ENCODE peak calls at places on chromosomes 2 and 18, in four cellular contexts. R is CD4-positive, alpha-beta T cell; B is HuH-7.5; O is kidney tubule cell. N is an unnamed sample.

GRCh38 chr2:185628985-185629384 is 109.6 kb upstream of the FSIP2 start:
- DNase-seq in R (no peak), B (no peak), O (no peak), N (no peak)

GRCh38 chr2:238863231-238863630 is 15.3 kb downstream of the TWIST2 start:
- DNase-seq in R (no peak), B (no peak), O (no peak), N (no peak)

GRCh38 chr18:21820811-21821143 is 80.2 kb downstream of the MIB1 start:
- DNase-seq in R (no peak), B (no peak), O (no peak), N (no peak)

GRCh38 chr2:37344453-37345361 is at the start of gene QPCT:
- DNase-seq in R (peak; percentile 69), B (peak; percentile 37), O (peak; percentile 83), N (peak; percentile 73)

GRCh38 chr2:42976400-42976799 is 184.0 kb upstream of the HAAO start:
- DNase-seq in R (no peak), B (no peak), O (no peak), N (peak; percentile 45)

GRCh38 chr18:51437280-51438271 is 240.1 kb upstream of the MEX3C start:
- DNase-seq in R (no peak), B (no peak), O (peak; percentile 22), N (no peak)

GRCh38 chr2:109128048-109128465 is 948 bp upstream of the SH3RF3 start:
- DNase-seq in R (peak; percentile 72), B (peak; percentile 96), O (peak; percentile 80), N (peak; percentile 76)

GRCh38 chr2:241011751-241012510 is 13.5 kb downstream of the SNED1 start:
- DNase-seq in R (peak; percentile 32), B (no peak), O (no peak), N (no peak)

GRCh38 chr18:54392621-54393023 is 34.9 kb downstream of the C18orf54 start:
- DNase-seq in R (no peak), B (no peak), O (peak; percentile 81), N (no peak)

GRCh38 chr2:175633227-175633626 is 368.8 kb downstream of the LNPK start:
- DNase-seq in R (no peak), B (no peak), O (no peak), N (no peak)

GRCh38 chr18:44452346-44452745 is 228.3 kb upstream of the SETBP1 start:
- DNase-seq in R (no peak), B (no peak), O (no peak), N (no peak)

GRCh38 chr2:118830121-118830520 is 17.3 kb downstream of the EN1 start:
- DNase-seq in R (no peak), B (no peak), O (no peak), N (no peak)

GRCh38 chr2:141959016-141959415 is 171.8 kb downstream of the LRP1B start:
- DNase-seq in R (no peak), B (no peak), O (no peak), N (no peak)